ENCODE peak calls at places on chromosomes 11 and 22, in seven cellular contexts. N, S, H, Y, W, K and T are unnamed samples.

GRCh38 chr22:36762687-36763260 is 13.1 kb downstream of the IFT27 start:
- DNase-seq in S (peak; percentile 74), H (no peak), Y (no peak), W (peak; percentile 19), N (no peak), K (no peak), T (no peak)

GRCh38 chr11:4826425-4826824 is 5.3 kb downstream of the OR51F2 start:
- DNase-seq in S (no peak), K (no peak), N (no peak), Y (no peak), W (peak; percentile 4), H (no peak), T (peak; percentile 4)

GRCh38 chr11:121699801-121700200 is 247.0 kb upstream of the SORL1-AS1 start:
- DNase-seq in S (no peak), Y (no peak), N (no peak), H (no peak), K (no peak), W (no peak), T (no peak)

GRCh38 chr11:122681070-122681469 is 25.5 kb downstream of the UBASH3B start:
- DNase-seq in S (no peak), H (no peak), K (no peak), W (no peak), Y (no peak), N (no peak), T (no peak)

GRCh38 chr11:58625826-58626460 is 3.5 kb downstream of the CNTF start:
- DNase-seq in S (no peak), W (no peak), H (no peak), Y (no peak), K (no peak), N (no peak), T (no peak)

GRCh38 chr11:120703358-120704152 is 192.0 kb downstream of the GRIK4 start:
- DNase-seq in K (peak; percentile 20), W (no peak), Y (no peak), H (no peak), N (no peak), S (no peak), T (no peak)

GRCh38 chr11:77184136-77184860 is 56.3 kb downstream of the MYO7A start:
- DNase-seq in S (no peak), W (no peak), K (no peak), H (no peak), N (no peak), Y (no peak), T (no peak)

GRCh38 chr11:111623527-111624030 is 21.3 kb downstream of the SIK2 start:
- DNase-seq in H (no peak), S (no peak), N (no peak), Y (no peak), W (no peak), K (no peak), T (no peak)

GRCh38 chr11:18063131-18063530 is 17.1 kb upstream of the TPH1 start:
- DNase-seq in W (no peak), H (no peak), Y (no peak), S (no peak), N (no peak), K (no peak), T (peak; percentile 61)

GRCh38 chr11:107050126-107050525 is 31.9 kb upstream of the GUCY1A2 start:
- DNase-seq in K (no peak), W (no peak), H (no peak), S (no peak), Y (no peak), N (no peak), T (no peak)

GRCh38 chr11:130177782-130178181 is 18.2 kb downstream of the ST14 start:
- DNase-seq in S (no peak), H (no peak), K (no peak), N (no peak), Y (no peak), W (no peak), T (peak; percentile 23)

GRCh38 chr22:23832226-23833016 is 6.4 kb downstream of the DERL3 start:
- DNase-seq in K (no peak), W (no peak), S (no peak), Y (no peak), N (no peak), H (no peak), T (no peak)

GRCh38 chr22:37999640-38000272 is 15.4 kb upstream of the SOX10 start:
- DNase-seq in N (peak; percentile 36), W (peak; percentile 73), S (no peak), Y (peak; percentile 82), K (no peak), H (no peak), T (no peak)

GRCh38 chr11:132844956-132845355 is 687.3 kb downstream of the OPCML start:
- DNase-seq in W (no peak), K (no peak), H (no peak), N (no peak), S (no peak), Y (peak; percentile 87), T (no peak)

GRCh38 chr11:77073328-77074001 is 6.7 kb downstream of the CAPN5 start:
- DNase-seq in H (no peak), S (peak; percentile 83), W (peak; percentile 41), N (no peak), K (no peak), Y (peak; percentile 93), T (no peak)

GRCh38 chr11:66548774-66549630 is 2.3 kb downstream of the ACTN3 start:
- DNase-seq in Y (no peak), N (no peak), S (no peak), K (no peak), W (peak; percentile 41), H (no peak), T (no peak)

GRCh38 chr11:117690484-117691205 is 106.4 kb downstream of the DSCAML1 start:
- DNase-seq in S (no peak), N (no peak), Y (no peak), K (no peak), H (no peak), W (no peak), T (no peak)

GRCh38 chr11:116431842-116432241 is 340.9 kb downstream of the BUD13 start:
- DNase-seq in N (no peak), H (no peak), Y (no peak), W (no peak), K (no peak), S (no peak), T (no peak)

GRCh38 chr11:13098067-13098466 is 89.0 kb downstream of the RASSF10 start:
- DNase-seq in S (no peak), H (peak; percentile 70), W (peak; percentile 29), K (no peak), N (peak; percentile 35), Y (no peak), T (no peak)

GRCh38 chr11:68026391-68027105 is 3.9 kb upstream of the NDUFS8 start:
- DNase-seq in S (no peak), W (no peak), N (no peak), K (no peak), H (no peak), Y (no peak), T (no peak)

GRCh38 chr11:12785901-12786300 is 111.7 kb downstream of the TEAD1 start:
- DNase-seq in K (no peak), N (no peak), S (no peak), Y (no peak), H (peak; percentile 89), W (no peak), T (peak; percentile 68)

GRCh38 chr11:100528872-100529416 is 158.1 kb upstream of the ARHGAP42 start:
- DNase-seq in K (no peak), W (no peak), H (no peak), Y (no peak), N (no peak), S (no peak), T (no peak)

GRCh38 chr11:116606060-116606459 is 166.7 kb downstream of the BUD13 start:
- DNase-seq in K (no peak), W (no peak), S (no peak), H (no peak), N (no peak), Y (no peak), T (no peak)

GRCh38 chr11:91608662-91609061 is 616.0 kb upstream of the FAT3 start:
- DNase-seq in N (no peak), H (peak; percentile 18), K (no peak), Y (no peak), S (no peak), W (no peak), T (no peak)

GRCh38 chr11:65997286-65997685 is 4.7 kb downstream of the EIF1AD start:
- DNase-seq in N (no peak), S (no peak), W (no peak), Y (no peak), K (no peak), H (no peak), T (no peak)

GRCh38 chr22:50696799-50697561 is 24.4 kb downstream of the SHANK3 start:
- DNase-seq in Y (no peak), S (peak; percentile 20), W (peak; percentile 98), N (no peak), H (no peak), K (no peak), T (no peak)

GRCh38 chr11:117259417-117259816 is 26.9 kb downstream of the RNF214 start:
- DNase-seq in H (no peak), S (no peak), Y (peak; percentile 26), W (no peak), K (no peak), N (no peak), T (no peak)

GRCh38 chr22:27810566-27810965 is 9.0 kb upstream of the MN1 start:
- DNase-seq in N (no peak), H (no peak), W (peak; percentile 65), S (peak; percentile 62), K (no peak), Y (peak; percentile 28), T (no peak)

GRCh38 chr22:38162881-38163843 is 18.5 kb downstream of the PLA2G6 start:
- DNase-seq in H (no peak), W (peak; percentile 15), S (no peak), N (no peak), Y (no peak), K (peak; percentile 29), T (no peak)

GRCh38 chr11:120235024-120235628 is 4.8 kb upstream of the POU2F3 start:
- DNase-seq in W (peak; percentile 91), H (peak; percentile 68), N (peak; percentile 9), S (peak; percentile 62), K (peak; percentile 73), Y (no peak), T (peak; percentile 59)

GRCh38 chr11:48064306-48064705 is 83.9 kb downstream of the PTPRJ start:
- DNase-seq in K (no peak), W (no peak), Y (peak; percentile 50), H (no peak), S (no peak), N (no peak), T (no peak)